ENCODE peak calls at places on chromosomes 5 and 9, in four cellular contexts. A is neuronal stem cell, P is GM23248, R is H1. U is an unnamed sample.

GRCh38 chr9:22052376-22052945 is 43.4 kb upstream of the CDKN2B start:
- DNase-seq in A (no peak), P (peak; percentile 88), R (no peak), U (no peak)

GRCh38 chr5:122154910-122155309 is 25.6 kb downstream of the ZNF474 start:
- DNase-seq in A (no peak), P (peak; percentile 90), R (no peak), U (no peak)

GRCh38 chr5:172877496-172878260 is 43.6 kb downstream of the ERGIC1 start:
- DNase-seq in A (no peak), P (no peak), R (no peak), U (no peak)

GRCh38 chr9:13970018-13970417 is 343.9 kb downstream of the NFIB start:
- DNase-seq in A (no peak), P (no peak), R (no peak), U (no peak)

GRCh38 chr5:14268236-14268701 is 125.1 kb downstream of the TRIO start:
- DNase-seq in A (no peak), P (peak; percentile 96), R (no peak), U (no peak)

GRCh38 chr5:67591491-67591890 is 394.9 kb upstream of the CD180 start:
- DNase-seq in A (no peak), P (no peak), R (no peak), U (no peak)

GRCh38 chr9:14616188-14616982 is 76.8 kb downstream of the ZDHHC21 start:
- DNase-seq in A (peak; percentile 4), P (peak; percentile 78), R (no peak), U (peak; percentile 71)

GRCh38 chr5:32392039-32392438 is 52.5 kb downstream of the ZFR start:
- DNase-seq in A (no peak), P (peak; percentile 2), R (no peak), U (no peak)

GRCh38 chr5:37724395-37725125 is 115.3 kb downstream of the GDNF start:
- DNase-seq in A (no peak), P (peak; percentile 89), R (no peak), U (no peak)

GRCh38 chr9:9352877-9353481 is 1259.8 kb downstream of the PTPRD start:
- DNase-seq in A (peak; percentile 8), P (peak; percentile 17), R (no peak), U (peak; percentile 2)

GRCh38 chr5:133259199-133259997 is 207.6 kb downstream of the HSPA4 start:
- DNase-seq in A (no peak), P (no peak), R (no peak), U (no peak)

GRCh38 chr9:113853333-113853732 is 22.8 kb upstream of the ZNF618 start:
- DNase-seq in A (no peak), P (no peak), R (no peak), U (no peak)

GRCh38 chr9:98690686-98691085 is 18.0 kb downstream of the GABBR2 start:
- DNase-seq in A (no peak), P (no peak), R (no peak), U (no peak)

GRCh38 chr9:33311953-33312352 is 21.6 kb downstream of the NFX1 start:
- DNase-seq in A (no peak), P (peak; percentile 3), R (no peak), U (no peak)

GRCh38 chr9:97984188-97985057 is 1.3 kb downstream of the ANP32B start:
- DNase-seq in A (peak; percentile 48), P (peak; percentile 90), R (no peak), U (no peak)

GRCh38 chr9:109789582-109790360 is 9.8 kb downstream of the PALM2AKAP2 start:
- DNase-seq in A (no peak), P (no peak), R (no peak), U (no peak)

GRCh38 chr5:16557477-16557876 is 59.3 kb downstream of the RETREG1 start:
- DNase-seq in A (no peak), P (no peak), R (no peak), U (no peak)

GRCh38 chr5:9284781-9285307 is 261.0 kb downstream of the SEMA5A start:
- DNase-seq in A (no peak), P (peak; percentile 83), R (no peak), U (no peak)

GRCh38 chr9:107019216-107019615 is 156.2 kb downstream of the ZNF462 start:
- DNase-seq in A (no peak), P (peak; percentile 90), R (no peak), U (no peak)

GRCh38 chr9:87020169-87020935 is 73.0 kb upstream of the GAS1 start:
- DNase-seq in A (no peak), P (no peak), R (no peak), U (no peak)

GRCh38 chr5:140141241-140141640 is 15.5 kb downstream of the IGIP start:
- DNase-seq in A (no peak), P (peak; percentile 72), R (no peak), U (no peak)

GRCh38 chr9:123176949-123177348 is 91.4 kb downstream of the STRBP start:
- DNase-seq in A (no peak), P (no peak), R (no peak), U (no peak)
- H3K27ac ChIP-seq in A (no peak overlapping the region), P (no peak overlapping the region), R (no peak overlapping the region), U (peak overlapping the region; percentile 67)

GRCh38 chr5:129903466-129904101 is 681 bp upstream of the CHSY3 start:
- DNase-seq in A (no peak), P (no peak), R (no peak), U (no peak)
- H3K9ac ChIP-seq in A (peak overlapping the region; percentile 71), P (peak overlapping the region; percentile 51), R (peak overlapping the region; percentile 71), U (no peak overlapping the region)

GRCh38 chr9:104842698-104843097 is 78.8 kb downstream of the NIPSNAP3B start:
- DNase-seq in A (no peak), P (no peak), R (no peak), U (no peak)

GRCh38 chr9:104838958-104839357 is 75.0 kb downstream of the NIPSNAP3B start:
- DNase-seq in A (no peak), P (no peak), R (no peak), U (no peak)

GRCh38 chr9:104844710-104845109 is 80.8 kb downstream of the NIPSNAP3B start:
- DNase-seq in A (no peak), P (no peak), R (no peak), U (no peak)

GRCh38 chr9:104841601-104842106 is 77.7 kb downstream of the NIPSNAP3B start:
- DNase-seq in A (no peak), P (no peak), R (no peak), U (no peak)

DNA sequence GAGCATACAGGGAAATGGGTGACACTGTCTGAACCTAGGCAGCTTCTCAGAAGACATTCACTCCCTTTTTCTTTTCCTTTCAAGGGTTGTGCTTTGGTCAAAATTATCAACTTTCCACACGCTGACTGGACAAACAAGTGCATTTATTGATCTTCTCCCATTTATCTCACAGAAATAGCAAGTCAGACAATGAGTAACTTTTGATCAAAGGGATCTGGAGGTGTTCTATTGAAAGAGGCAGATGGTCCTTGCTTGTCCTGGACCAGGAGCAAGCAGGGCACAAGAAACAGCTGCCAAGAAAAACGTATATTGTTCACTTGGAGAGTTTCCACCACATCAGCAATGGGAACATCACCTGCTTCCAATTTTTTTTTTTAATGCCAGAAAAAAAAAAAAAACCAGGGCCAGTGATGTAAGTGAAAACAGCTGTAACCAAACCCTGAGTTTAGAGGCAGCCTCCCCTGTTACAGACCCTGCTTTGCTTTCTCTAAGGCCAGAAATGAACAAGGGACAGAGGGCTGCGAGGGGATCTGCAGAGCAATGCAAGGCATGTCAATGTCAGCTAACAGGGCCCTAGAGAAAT is 79.8 kb downstream of the NIPSNAP3B start:
- DNase-seq in A (no peak), P (no peak), R (no peak), U (no peak)
- H3K27ac ChIP-seq in A (no peak overlapping the region), P (no peak overlapping the region), R (no peak overlapping the region), U (no peak overlapping the region)

DNA sequence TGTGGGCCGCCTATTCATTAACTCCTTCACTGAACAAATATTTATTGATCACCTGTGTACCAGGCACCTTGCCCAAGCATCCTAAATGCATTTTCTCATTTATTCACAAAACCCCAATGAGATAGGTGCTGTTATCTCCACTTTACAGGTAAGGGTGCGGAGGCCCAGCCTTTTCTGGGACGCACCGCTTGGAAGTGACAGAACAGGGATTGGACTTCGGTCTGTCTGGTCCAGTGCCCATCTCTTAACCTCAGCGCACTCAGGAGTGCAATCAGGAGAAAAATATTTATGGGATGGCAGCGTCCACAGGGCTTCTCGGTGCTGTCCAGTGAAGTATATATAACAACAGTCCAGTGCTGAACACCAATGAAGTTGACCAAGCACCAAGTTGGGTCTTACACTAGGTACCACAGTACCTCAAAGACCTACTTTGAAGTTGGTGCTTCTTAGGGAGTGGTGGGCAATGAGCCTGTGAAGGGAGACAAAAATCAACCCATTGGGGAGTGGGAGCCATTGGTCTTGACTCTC is 18.9 kb upstream of the GARNL3 start:
- DNase-seq in A (no peak), P (no peak), R (no peak), U (no peak)
- H3K9ac ChIP-seq in A (no peak overlapping the region), P (peak overlapping the region; percentile 82), R (no peak overlapping the region), U (no peak overlapping the region)

GRCh38 chr9:135759676-135760300 is 57.8 kb downstream of the KCNT1 start:
- DNase-seq in A (no peak), P (no peak), R (no peak), U (no peak)
- H3K27ac ChIP-seq in A (no peak overlapping the region), P (no peak overlapping the region), R (no peak overlapping the region), U (no peak overlapping the region)

DNA sequence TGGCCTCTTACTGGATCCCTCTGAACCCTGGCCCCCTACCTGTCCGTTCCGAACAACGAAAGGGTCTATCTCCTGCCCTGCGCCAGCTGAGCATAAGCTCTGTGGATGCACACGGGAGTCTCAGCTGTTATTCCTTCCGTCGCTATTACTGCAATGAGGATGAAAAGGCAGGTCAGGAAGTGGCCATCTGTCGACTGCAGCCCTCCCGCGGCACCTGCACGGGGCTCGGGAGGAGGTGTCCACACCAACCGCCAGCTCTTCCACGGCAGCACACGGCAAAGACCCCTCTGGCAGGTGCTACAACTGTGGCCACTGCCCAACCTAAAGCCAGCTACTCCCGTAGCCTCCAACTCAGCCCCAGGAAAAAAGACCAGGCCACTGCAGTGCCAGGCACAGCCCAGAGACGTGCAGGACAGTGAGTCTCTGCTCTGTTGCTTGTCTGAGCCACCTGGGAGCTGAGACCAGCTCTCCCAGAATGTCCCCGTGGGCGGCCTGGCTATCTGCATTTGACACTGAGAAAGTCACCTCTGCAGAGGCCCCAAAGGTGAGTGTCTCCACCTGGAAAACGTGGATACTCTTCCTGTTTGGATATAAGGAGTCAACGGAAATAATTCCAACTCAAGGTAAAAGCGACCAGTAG is 19.1 kb downstream of the CAMSAP1 start:
- DNase-seq in A (no peak), P (no peak), R (no peak), U (no peak)
- H3K9ac ChIP-seq in A (peak overlapping the region; percentile 61), P (no peak overlapping the region), R (no peak overlapping the region), U (no peak overlapping the region)

GRCh38 chr5:38802125-38802524 is 43.7 kb upstream of the OSMR start:
- DNase-seq in A (no peak), P (no peak), R (no peak), U (no peak)

GRCh38 chr5:38797838-38798237 is 48.0 kb upstream of the OSMR start:
- DNase-seq in A (no peak), P (no peak), R (no peak), U (no peak)

GRCh38 chr5:38800515-38800914 is 45.3 kb upstream of the OSMR start:
- DNase-seq in A (no peak), P (no peak), R (no peak), U (no peak)

GRCh38 chr5:38803246-38803645 is 42.6 kb upstream of the OSMR start:
- DNase-seq in A (no peak), P (no peak), R (no peak), U (no peak)

DNA sequence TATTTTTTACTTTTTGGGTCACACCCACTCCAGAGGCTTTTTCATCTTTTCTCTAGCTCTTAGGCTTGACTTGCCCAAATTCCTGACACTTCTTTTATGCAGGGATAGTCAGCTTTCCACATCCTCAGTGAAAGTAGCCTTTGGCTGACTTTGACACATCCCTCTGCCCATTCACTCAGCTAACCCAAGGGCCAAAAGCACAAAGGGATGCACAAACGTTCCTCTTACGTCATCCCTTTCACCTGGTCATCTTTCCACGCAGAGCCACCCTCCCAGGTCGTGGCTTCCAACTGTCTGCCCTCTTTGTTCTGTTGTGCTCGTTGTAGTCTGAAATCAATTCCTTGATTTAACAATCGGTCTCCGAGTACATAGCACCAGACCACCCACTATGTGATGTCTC is 45.8 kb upstream of the OSMR start:
- DNase-seq in A (no peak), P (no peak), R (no peak), U (no peak)
- H3K27ac ChIP-seq in A (no peak overlapping the region), P (no peak overlapping the region), R (no peak overlapping the region), U (no peak overlapping the region)

U was measured in SK-N-MC.